ENCODE peak calls at places on chromosomes 6 and 20, in seven cellular contexts. Q is mesenchymal stem cell, S is psoas muscle, H is fibroblast of mammary gland, G is lower leg skin, N is HL-60, F is prostate gland. P is an unnamed sample.

GRCh38 chr20:46826343-46826984 is 68.2 kb upstream of the EYA2 start:
- DNase-seq in Q (no peak), S (no peak), H (peak; percentile 35), G (no peak), N (no peak), F (no peak), P (no peak)

GRCh38 chr20:60108397-60108796 is 150.2 kb downstream of the CDH26 start:
- DNase-seq in Q (peak; percentile 1), S (no peak), H (no peak), G (no peak), N (no peak), F (no peak), P (no peak)

GRCh38 chr6:94636780-94637385 is 940.5 kb upstream of the MANEA start:
- DNase-seq in Q (peak; percentile 28), S (no peak), H (no peak), G (no peak), N (no peak), F (no peak), P (no peak)

GRCh38 chr20:53028337-53029007 is 56.3 kb downstream of the TSHZ2 start:
- DNase-seq in Q (peak; percentile 30), S (no peak), H (peak; percentile 74), G (no peak), N (no peak), F (no peak), P (no peak)

GRCh38 chr6:622462-622861 is 34.4 kb downstream of the HUS1B start:
- DNase-seq in Q (no peak), S (no peak), H (no peak), G (no peak), N (no peak), F (no peak), P (no peak)

GRCh38 chr20:4066551-4066950 is 51.2 kb upstream of the RNF24 start:
- DNase-seq in Q (no peak), S (no peak), H (no peak), G (peak; percentile 26), N (no peak), F (no peak), P (peak; percentile 38)

GRCh38 chr6:158818580-158819212 is 472 bp downstream of the EZR start:
- DNase-seq in Q (peak; percentile 83), S (peak; percentile 74), H (peak; percentile 53), G (peak; percentile 93), N (peak; percentile 38), F (peak; percentile 45), P (peak; percentile 55)

GRCh38 chr6:42368156-42368555 is 83.6 kb downstream of the TRERF1 start:
- DNase-seq in Q (no peak), S (no peak), H (no peak), G (peak; percentile 76), N (no peak), F (no peak), P (no peak)

GRCh38 chr6:42787018-42787611 is 5.3 kb downstream of the BICRAL start:
- DNase-seq in Q (no peak), S (no peak), H (no peak), G (no peak), N (no peak), F (no peak), P (no peak)

GRCh38 chr6:134233180-134233579 is 84.7 kb downstream of the SGK1 start:
- DNase-seq in Q (no peak), S (no peak), H (no peak), G (no peak), N (no peak), F (no peak), P (no peak)

GRCh38 chr6:36955136-36955535 is 598 bp downstream of the PI16 start:
- DNase-seq in Q (no peak), S (no peak), H (no peak), G (peak; percentile 75), N (no peak), F (no peak), P (no peak)
- H3K4me3 ChIP-seq in Q (no peak overlapping the region), S (peak overlapping the region; percentile 4), H (no peak overlapping the region), G (no peak overlapping the region), N (no peak overlapping the region), F (no peak overlapping the region), P (peak overlapping the region; percentile 50)

GRCh38 chr20:44747166-44748004 is 1.7 kb downstream of the KCNK15 start:
- DNase-seq in Q (peak; percentile 68), S (peak; percentile 81), H (peak; percentile 71), G (peak; percentile 96), N (peak; percentile 62), F (peak; percentile 71), P (peak; percentile 54)

GRCh38 chr20:44748005-44748370 is 2.3 kb downstream of the KCNK15 start:
- DNase-seq in Q (no peak), S (peak; percentile 19), H (peak; percentile 34), G (no peak), N (no peak), F (no peak), P (no peak)

GRCh38 chr20:44745122-44745521 is 543 bp upstream of the KCNK15 start:
- DNase-seq in Q (no peak), S (no peak), H (no peak), G (no peak), N (no peak), F (no peak), P (no peak)

GRCh38 chr20:44745560-44746366 is at the start of gene KCNK15:
- DNase-seq in Q (peak; percentile 32), S (peak; percentile 66), H (no peak), G (peak; percentile 93), N (peak; percentile 26), F (no peak), P (no peak)

DNA sequence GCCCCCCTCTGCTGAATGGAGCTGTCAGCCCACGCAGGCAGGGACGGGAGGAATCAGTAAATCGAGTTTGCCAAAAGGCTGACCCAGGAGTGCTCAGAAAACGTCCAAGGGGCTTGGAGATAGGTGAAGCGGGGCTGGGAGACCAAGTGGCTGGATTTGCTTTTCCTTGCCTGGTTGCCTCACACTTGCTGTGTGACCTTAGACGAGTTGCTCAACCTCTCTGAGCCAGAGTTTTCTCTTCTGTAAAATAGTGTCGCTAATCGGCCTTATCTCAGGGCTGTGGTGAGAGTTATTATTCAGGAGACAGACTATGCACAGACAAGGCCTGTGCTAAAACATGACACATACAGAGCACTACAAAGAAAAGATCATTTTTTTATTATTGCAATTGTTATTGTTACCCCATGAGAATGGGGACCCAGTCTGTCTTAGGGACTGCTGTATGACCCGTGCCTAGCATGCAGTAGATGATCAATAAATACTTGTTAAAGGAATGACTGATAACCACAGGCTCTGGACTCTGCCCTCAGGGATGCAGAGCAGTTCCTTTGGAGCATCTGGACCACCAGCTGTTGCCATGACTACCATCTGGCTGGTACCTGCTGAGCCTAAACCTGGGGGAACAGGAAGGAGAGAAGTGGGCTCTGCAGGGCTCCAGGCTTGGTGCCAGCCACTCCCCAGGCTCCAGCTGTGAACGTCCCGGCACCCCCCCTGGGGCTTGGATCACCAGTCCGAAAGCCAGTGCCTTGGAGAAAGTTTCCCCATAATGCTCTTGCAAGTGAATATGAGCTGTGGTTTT is 901 bp downstream of the KCNK15 start:
- DNase-seq in Q (no peak), S (peak; percentile 50), H (no peak), G (no peak), N (no peak), F (no peak), P (no peak)
- H3K4me3 ChIP-seq in Q (peak overlapping the region; percentile 51), S (peak overlapping the region; percentile 72), H (peak overlapping the region; percentile 42), G (peak overlapping the region; percentile 42), N (peak overlapping the region; percentile 31), F (peak overlapping the region; percentile 32), P (no peak overlapping the region)

DNA sequence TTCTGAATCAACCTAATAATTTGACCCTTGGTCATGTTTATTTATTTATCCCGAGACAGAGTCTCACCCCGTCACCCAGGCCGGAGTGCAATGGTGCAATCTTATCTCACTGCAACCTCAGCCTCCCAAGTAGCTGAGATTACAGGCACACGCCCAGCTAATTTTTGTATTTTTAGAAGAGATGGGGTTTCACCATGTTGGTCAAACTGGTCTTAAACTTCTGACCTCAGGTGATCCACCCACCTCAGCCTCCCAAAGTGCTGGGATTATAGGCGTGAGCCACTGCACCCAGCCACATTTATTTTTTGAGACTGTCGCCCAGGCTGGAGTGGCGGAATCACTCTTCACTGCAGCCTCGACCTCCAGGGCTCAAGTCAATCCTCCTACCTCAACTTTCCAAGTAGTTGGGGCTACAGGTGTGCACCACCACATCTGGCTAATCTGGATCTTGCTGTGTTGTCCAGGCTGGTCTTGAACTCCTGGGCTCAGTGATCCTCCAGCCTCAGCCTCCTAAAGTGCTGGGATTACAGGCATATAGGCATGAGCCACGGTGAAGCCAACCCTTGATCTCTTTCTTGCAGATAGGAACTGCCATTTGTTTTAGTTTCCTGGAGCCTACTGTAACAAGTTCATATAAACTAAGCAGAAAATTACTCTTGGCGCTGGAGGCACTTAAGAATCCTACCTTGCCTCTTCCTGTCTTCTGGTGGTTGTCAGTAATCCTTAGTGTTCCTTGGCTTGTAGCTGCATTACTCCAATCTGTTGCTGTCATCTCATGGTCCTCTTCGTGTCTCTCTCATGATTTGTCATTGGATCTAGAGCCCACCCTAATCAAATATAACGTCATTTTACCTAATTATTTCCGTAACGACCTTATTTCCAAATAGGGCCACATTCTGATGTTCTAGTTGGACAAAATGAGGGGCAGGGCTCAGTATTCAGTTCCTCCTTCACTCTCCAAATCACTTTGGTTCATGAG is 2.3 kb downstream of the RPS18 start:
- DNase-seq in Q (no peak), S (no peak), H (no peak), G (no peak), N (no peak), F (no peak), P (no peak)
- H3K4me3 ChIP-seq in Q (no peak overlapping the region), S (peak overlapping the region; percentile 2), H (peak overlapping the region; percentile 100), G (no peak overlapping the region), N (peak overlapping the region; percentile 65), F (no peak overlapping the region), P (no peak overlapping the region)

GRCh38 chr20:57919059-57919458 is 209.2 kb upstream of the PMEPA1 start:
- DNase-seq in Q (no peak), S (no peak), H (no peak), G (no peak), N (no peak), F (no peak), P (no peak)
- H3K4me3 ChIP-seq in Q (no peak overlapping the region), S (no peak overlapping the region), H (no peak overlapping the region), G (no peak overlapping the region), N (no peak overlapping the region), F (no peak overlapping the region), P (no peak overlapping the region)

GRCh38 chr6:111813247-111814162 is 59.7 kb downstream of the FYN start:
- DNase-seq in Q (no peak), S (no peak), H (peak; percentile 63), G (no peak), N (no peak), F (no peak), P (no peak)
- H3K4me3 ChIP-seq in Q (no peak overlapping the region), S (no peak overlapping the region), H (no peak overlapping the region), G (no peak overlapping the region), N (no peak overlapping the region), F (no peak overlapping the region), P (no peak overlapping the region)

GRCh38 chr20:38804682-38805501 is 605 bp upstream of the PPP1R16B start:
- DNase-seq in Q (no peak), S (peak; percentile 58), H (no peak), G (peak; percentile 86), N (no peak), F (no peak), P (peak; percentile 95)
- H3K4me3 ChIP-seq in Q (no peak overlapping the region), S (peak overlapping the region; percentile 69), H (no peak overlapping the region), G (no peak overlapping the region), N (peak overlapping the region; percentile 59), F (peak overlapping the region; percentile 31), P (peak overlapping the region; percentile 62)

GRCh38 chr6:16748028-16748319 is 13.3 kb downstream of the ATXN1 start:
- DNase-seq in Q (no peak), S (no peak), H (no peak), G (no peak), N (no peak), F (no peak), P (no peak)
- H3K4me3 ChIP-seq in Q (no peak overlapping the region), S (no peak overlapping the region), H (no peak overlapping the region), G (no peak overlapping the region), N (no peak overlapping the region), F (no peak overlapping the region), P (no peak overlapping the region)

GRCh38 chr20:11719153-11719552 is 198.5 kb upstream of the BTBD3 start:
- DNase-seq in Q (no peak), S (no peak), H (no peak), G (no peak), N (no peak), F (no peak), P (no peak)
- H3K4me3 ChIP-seq in Q (no peak overlapping the region), S (no peak overlapping the region), H (no peak overlapping the region), G (no peak overlapping the region), N (no peak overlapping the region), F (no peak overlapping the region), P (no peak overlapping the region)

P was measured in Jurkat, Clone E6-1.